ENCODE peak calls at places on chromosomes 5 and 9, in nine cellular contexts. S is endothelial cell of umbilical vein, L is A549, A is SK-N-SH, X is HCT116, Z is HepG2, K is K562, M is H1, D is NB4. I is an unnamed sample.

GRCh38 chr9:99095565-99095964 is 9.3 kb upstream of the TGFBR1 start:
- DNase-seq in Z (no peak), L (no peak), X (no peak), S (no peak), A (no peak), D (no peak), K (no peak), M (no peak), I (no peak)

GRCh38 chr9:110048976-110049698 is 158.8 kb downstream of the C9orf152 start:
- DNase-seq in M (no peak), Z (no peak), A (peak), K (no peak), S (no peak), D (peak), L (peak), X (no peak), I (peak)

GRCh38 chr5:1511037-1511436 is 12.7 kb downstream of the LPCAT1 start:
- DNase-seq in X (no peak), L (no peak), A (no peak), S (no peak), D (no peak), M (no peak), Z (no peak), K (no peak), I (peak)

GRCh38 chr5:90477073-90477472 is 2.4 kb downstream of the POLR3G start:
- DNase-seq in D (no peak), A (no peak), L (no peak), S (peak), Z (no peak), X (no peak), K (no peak), M (peak), I (peak)

GRCh38 chr5:90551376-90551775 is 7.2 kb upstream of the ADGRV1 start:
- DNase-seq in S (no peak), L (no peak), A (no peak), X (no peak), D (no peak), M (no peak), Z (no peak), K (no peak), I (no peak)

GRCh38 chr5:134511796-134512660 is 13.4 kb upstream of the JADE2 start:
- DNase-seq in Z (peak), D (peak), S (no peak), K (peak), M (no peak), X (no peak), L (no peak), A (no peak), I (peak)

GRCh38 chr9:121620777-121621437 is 30.5 kb upstream of the DAB2IP start:
- DNase-seq in S (peak), L (peak), K (peak), D (peak), M (no peak), A (peak), Z (peak), X (no peak), I (peak)

GRCh38 chr5:53603009-53603687 is 42.7 kb downstream of the NDUFS4 start:
- DNase-seq in A (peak), S (no peak), X (no peak), L (no peak), M (no peak), D (no peak), Z (no peak), K (no peak), I (no peak)

DNA sequence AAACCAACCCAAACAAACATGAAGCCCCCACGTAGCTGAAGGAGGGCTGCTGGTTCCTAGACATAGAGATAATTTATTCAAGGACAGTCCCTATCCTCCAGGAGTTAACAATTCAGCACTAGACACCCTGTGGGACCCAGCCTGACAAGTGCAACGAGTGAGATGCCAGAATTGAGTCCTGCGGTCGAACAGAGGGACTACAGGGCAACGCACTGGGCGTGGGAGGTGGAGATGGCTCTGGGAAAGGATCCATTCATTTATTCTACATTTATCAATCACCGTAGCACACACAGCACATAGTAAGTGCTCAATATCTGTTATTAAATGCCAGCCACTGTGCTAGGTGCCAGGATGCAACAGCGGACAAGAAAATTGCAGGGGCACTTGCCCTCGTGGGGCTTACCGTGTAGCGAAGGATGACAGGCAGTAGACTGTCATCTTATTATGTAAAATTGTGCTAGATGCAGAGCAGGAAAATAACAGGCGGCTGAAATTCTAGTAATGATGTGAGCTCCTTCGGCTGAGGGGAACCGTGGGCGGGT is 855 bp upstream of the ARHGAP26 start:
- DNase-seq in A (peak), Z (no peak), D (peak), X (no peak), S (peak), M (no peak), L (no peak), K (no peak), I (no peak)
- TF ChIP-seq MAX in A (no peak), Z (no peak), D (no peak), X (no peak), S (no peak), M (no peak), L (no peak), K (no peak), I (no peak)

GRCh38 chr9:27192291-27192960 is 83.4 kb downstream of the TEK start:
- DNase-seq in D (no peak), A (no peak), L (no peak), X (no peak), K (no peak), S (peak), Z (no peak), M (no peak), I (no peak)
- TF ChIP-seq MAX in D (no peak), A (no peak), L (no peak), X (no peak), K (no peak), S (no peak), Z (no peak), M (no peak), I (no peak)

DNA sequence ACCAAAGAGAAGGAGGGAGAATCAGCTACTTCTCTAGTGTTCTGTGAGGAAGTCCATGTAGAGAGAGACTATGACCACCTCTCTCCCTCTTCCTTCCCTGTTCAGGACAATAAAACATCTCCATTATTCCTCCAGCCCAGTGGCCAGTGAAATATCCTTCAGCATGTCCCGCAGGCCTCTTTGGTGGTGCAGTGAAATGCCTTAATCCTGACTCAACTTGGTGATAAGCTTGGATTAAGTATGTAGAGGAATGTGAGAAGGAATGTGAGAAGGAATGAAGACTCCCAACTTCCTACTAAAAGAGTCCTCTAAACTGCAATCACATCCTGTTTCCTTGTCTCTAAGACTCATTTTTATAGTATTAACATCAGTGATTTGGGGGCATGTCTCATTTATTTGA is 167.3 kb downstream of the TRPM3 start:
- DNase-seq in L (no peak), D (no peak), X (peak), A (no peak), Z (no peak), S (peak), M (no peak), K (no peak), I (no peak)
- TF ChIP-seq MAX in L (no peak), D (no peak), X (no peak), A (no peak), Z (no peak), S (no peak), M (no peak), K (no peak), I (no peak)

DNA sequence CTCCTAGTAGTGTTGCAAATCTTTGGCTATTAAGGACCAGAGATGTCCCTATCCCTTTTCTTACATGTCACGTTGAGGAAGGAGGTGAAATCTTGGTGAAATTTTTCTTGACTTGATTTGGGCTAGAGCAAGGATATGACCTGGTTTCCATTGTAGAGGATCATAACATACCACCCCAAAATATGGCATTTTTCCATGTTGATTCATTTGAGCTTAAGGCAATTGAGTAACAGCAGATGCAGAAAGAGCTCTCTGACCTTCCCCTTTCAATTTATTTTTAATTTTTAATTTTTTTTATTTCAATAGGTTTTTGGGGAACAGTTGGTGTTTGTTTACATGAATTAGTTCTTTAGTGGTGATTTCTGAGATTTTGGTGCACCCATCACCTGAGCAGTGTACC is 61.2 kb upstream of the MAP1B start:
- DNase-seq in K (no peak), Z (no peak), S (no peak), L (no peak), D (no peak), X (no peak), M (no peak), A (no peak), I (no peak)
- TF ChIP-seq MAX in K (no peak), Z (no peak), S (no peak), L (no peak), D (no peak), X (no peak), M (no peak), A (no peak), I (no peak)

DNA sequence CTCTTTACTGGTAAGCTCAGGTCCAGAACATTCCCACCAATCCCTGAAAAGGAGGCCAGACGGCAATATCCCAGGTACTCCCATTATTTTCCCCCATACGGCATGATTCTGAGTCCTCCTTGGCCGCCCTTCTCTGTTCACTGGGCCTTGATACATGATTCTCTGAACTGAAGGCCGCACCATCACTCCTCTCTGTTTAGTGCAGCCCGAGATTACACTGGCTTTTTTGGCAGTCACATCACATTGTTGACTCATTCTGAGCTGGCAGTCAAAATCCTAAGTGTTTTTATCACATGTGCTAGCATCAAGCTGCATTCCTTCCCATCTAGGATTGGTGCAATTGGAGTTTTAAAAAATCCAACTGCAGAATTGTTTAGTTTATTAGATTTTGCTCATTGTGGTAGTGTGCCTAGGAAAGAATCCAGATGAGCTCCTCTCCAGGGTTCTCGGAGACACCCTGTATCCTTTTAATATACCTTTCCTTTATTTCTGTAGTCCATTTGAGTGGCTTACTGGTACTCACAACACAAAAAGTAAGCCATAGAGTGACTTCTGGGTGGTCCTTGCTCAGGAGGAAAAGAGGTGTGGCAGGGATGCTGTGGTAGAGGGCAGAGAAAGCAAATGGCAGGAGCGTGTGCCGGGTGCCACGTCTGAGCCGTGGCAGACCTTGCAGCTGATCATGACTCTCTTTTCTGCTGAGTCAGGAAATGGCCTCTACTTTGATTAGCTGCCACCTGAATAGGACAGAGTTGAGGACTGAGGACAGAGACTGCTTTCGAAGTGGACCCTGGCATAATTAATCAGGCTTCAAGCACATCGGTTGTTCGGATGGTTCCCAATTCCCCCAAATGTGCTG is 121.1 kb upstream of the IL12B start:
- DNase-seq in M (no peak), X (peak), K (no peak), L (peak), Z (no peak), D (no peak), A (no peak), S (no peak), I (no peak)
- TF ChIP-seq MAX in M (no peak), X (peak), K (no peak), L (peak), Z (no peak), D (no peak), A (peak), S (no peak), I (no peak)

GRCh38 chr5:68426609-68427008 is 211.1 kb downstream of the PIK3R1 start:
- DNase-seq in L (no peak), A (no peak), M (no peak), K (no peak), S (no peak), Z (no peak), D (no peak), X (no peak), I (no peak)

GRCh38 chr5:68420476-68421344 is 205.2 kb downstream of the PIK3R1 start:
- DNase-seq in X (no peak), K (peak), Z (no peak), L (no peak), D (no peak), A (peak), M (no peak), S (no peak), I (no peak)

GRCh38 chr5:68424799-68425537 is 209.4 kb downstream of the PIK3R1 start:
- DNase-seq in M (no peak), Z (no peak), D (peak), A (no peak), L (no peak), K (no peak), X (peak), S (peak), I (no peak)

GRCh38 chr5:68421667-68422220 is 206.2 kb downstream of the PIK3R1 start:
- DNase-seq in S (no peak), Z (no peak), A (no peak), M (no peak), X (no peak), K (no peak), D (no peak), L (no peak), I (no peak)

DNA sequence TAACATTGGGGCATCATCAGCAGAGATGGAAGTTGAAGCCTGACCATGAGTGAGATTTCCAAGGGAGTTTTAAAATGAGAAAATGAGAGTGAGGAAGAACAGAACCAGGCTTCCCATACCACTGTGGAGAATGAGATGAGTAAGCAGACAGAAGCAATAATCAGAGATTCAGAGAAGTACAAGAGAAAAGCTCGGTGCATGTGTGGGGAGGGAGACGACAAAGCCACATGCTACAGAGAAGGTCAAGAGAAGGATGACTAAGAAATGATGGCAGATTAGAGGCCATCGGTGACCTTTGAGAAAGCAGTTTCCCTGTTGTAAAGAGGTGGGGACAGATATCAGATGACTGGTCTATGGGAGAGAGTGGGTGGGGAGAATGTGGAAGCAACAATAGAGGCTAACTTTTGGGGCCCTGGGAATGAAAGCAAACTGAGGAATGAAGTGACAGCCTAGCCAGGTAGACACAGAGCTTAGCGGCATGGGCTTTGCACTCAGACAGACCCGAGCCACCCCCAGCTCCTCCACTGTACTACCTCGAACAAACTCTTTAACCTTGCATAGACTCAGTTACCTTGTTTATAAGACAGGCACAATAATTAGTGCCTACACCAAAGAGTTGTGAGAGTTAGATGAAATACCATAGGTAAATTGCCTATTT is 207.7 kb downstream of the PIK3R1 start:
- DNase-seq in L (no peak), M (no peak), Z (no peak), D (no peak), A (no peak), S (no peak), K (peak), X (no peak), I (no peak)
- TF ChIP-seq MAX in L (no peak), M (no peak), Z (no peak), D (no peak), A (no peak), S (no peak), K (peak), X (peak), I (no peak)

GRCh38 chr9:92795000-92795399 is 30.4 kb upstream of the BICD2 start:
- DNase-seq in M (no peak), X (no peak), Z (no peak), S (no peak), A (no peak), K (no peak), D (no peak), L (no peak), I (no peak)

DNA sequence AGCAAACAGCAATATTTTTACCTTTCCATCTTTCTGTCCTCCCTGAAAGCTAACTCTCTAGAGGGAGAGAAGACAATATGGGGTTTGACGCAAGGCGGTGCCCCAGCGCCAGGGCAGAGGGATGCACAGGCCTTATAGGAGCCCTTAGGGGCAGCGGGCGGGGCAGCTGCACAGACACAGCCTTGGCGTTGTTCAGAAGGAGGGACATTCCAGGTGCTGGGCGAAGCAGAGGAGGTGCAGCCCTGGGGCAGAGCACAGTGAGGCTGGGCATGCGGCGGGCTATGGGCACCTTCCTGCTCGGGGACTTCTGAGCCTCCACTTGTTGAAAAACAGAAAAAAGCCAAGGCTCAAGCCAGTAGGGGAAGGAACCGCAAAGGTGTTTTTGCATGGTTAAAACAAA is 33.7 kb upstream of the BICD2 start:
- DNase-seq in D (no peak), Z (no peak), K (no peak), X (no peak), M (no peak), A (no peak), L (no peak), S (no peak), I (no peak)
- TF ChIP-seq MAX in D (no peak), Z (no peak), K (no peak), X (no peak), M (no peak), A (no peak), L (no peak), S (no peak), I (no peak)

DNA sequence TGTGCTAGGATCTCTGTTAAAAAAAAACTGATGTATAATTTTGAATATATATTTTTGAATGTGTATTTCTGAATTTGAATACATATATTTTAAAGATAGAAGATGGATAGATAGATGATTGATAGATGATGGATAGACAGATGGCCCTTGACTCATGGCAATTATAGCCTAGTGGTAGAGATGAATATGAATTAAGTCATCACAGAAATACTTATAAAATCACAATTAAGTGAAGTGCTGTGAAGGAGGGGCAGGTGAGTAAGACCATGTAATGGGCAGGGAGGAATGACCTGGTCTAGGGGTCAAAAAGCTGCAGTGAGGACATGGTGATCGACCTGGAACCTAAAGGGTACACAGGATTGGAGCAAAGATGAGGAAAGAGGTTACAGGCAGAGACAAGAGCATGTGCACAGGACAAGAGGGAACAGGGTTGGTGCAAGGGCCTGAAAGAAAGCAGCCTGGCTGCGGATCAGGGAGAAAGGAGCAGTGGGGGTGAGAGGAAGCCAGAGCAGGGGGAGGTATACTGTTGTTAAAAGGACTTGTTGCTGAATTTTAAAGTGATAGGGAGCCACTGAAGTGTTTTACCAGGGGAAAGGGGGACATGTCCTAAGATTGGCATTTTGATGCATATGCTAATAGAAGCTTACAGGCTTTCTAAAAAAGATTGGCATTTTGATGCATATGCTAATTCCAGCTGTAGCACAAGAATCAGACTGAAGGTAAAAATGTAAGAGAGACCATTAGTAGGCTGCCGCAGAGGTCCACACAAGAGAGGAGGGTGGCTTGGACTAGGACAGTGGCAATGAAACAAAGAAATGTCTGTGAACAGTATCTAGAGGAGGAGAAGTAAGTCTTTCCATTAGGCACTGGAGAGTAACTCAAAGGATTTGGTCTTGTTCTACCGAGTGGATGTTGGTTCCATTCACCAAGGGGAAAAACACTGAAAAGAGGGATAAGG is 527.8 kb downstream of the AGTPBP1 start:
- DNase-seq in X (no peak), D (no peak), A (no peak), S (no peak), K (no peak), Z (no peak), L (no peak), M (peak), I (peak)
- TF ChIP-seq MAX in X (no peak), D (no peak), A (no peak), S (no peak), K (no peak), Z (no peak), L (no peak), M (peak), I (no peak)

I was measured in WTC11.